ENCODE peak calls at places on chromosomes 6 and 20, in five cellular contexts. P is fibroblast of mammary gland; J is astrocyte of the cerebellum; R is activated CD4-positive, alpha-beta T cell treated with anti-CD3 and anti-CD28 coated beads, Interleukin-2, amount 50 U/mL, for 24 hours; Y is heart left ventricle. Q is an unnamed sample.
A peak's percentile ranks its signal among the peaks of the same experiment; 100 is the strongest.

GRCh38 chr6:51541847-51542246 is 545.6 kb downstream of the PKHD1 start:
- DNase-seq in P (peak; percentile 0), J (no peak), R (no peak), Y (no peak), Q (no peak)

GRCh38 chr6:41940759-41941279 is 789 bp downstream of the CCND3 start:
- DNase-seq in P (no peak), J (no peak), R (no peak), Y (peak; percentile 69), Q (peak; percentile 79)

GRCh38 chr6:29726795-29727194 is 3.6 kb downstream of the HLA-F start:
- DNase-seq in P (no peak), J (no peak), R (no peak), Y (no peak), Q (no peak)

GRCh38 chr6:82711992-82712788 is 348.6 kb downstream of the TPBG start:
- DNase-seq in P (peak; percentile 71), J (peak; percentile 71), R (no peak), Y (no peak), Q (no peak)

GRCh38 chr6:51021171-51021570 is 202.5 kb downstream of the TFAP2B start:
- DNase-seq in P (no peak), J (no peak), R (no peak), Y (no peak), Q (no peak)

GRCh38 chr20:10260316-10260715 is 41.7 kb downstream of the SNAP25 start:
- DNase-seq in P (no peak), J (no peak), R (no peak), Y (no peak), Q (no peak)

GRCh38 chr6:28941681-28942448 is 18.1 kb upstream of the TRIM27 start:
- DNase-seq in P (no peak), J (no peak), R (no peak), Y (peak; percentile 57), Q (no peak)

GRCh38 chr6:33792990-33793389 is 4.1 kb upstream of the LEMD2 start:
- DNase-seq in P (no peak), J (no peak), R (no peak), Y (no peak), Q (no peak)

GRCh38 chr20:16842721-16843120 is 94.6 kb downstream of the OTOR start:
- DNase-seq in P (no peak), J (no peak), R (no peak), Y (no peak), Q (no peak)

GRCh38 chr6:87759491-87760010 is 57.5 kb upstream of the AKIRIN2 start:
- DNase-seq in P (no peak), J (no peak), R (no peak), Y (no peak), Q (no peak)

GRCh38 chr20:20078041-20078440 is 25.7 kb downstream of the CFAP61 start:
- DNase-seq in P (no peak), J (no peak), R (no peak), Y (no peak), Q (no peak)

GRCh38 chr20:57791178-57791945 is 81.5 kb upstream of the PMEPA1 start:
- DNase-seq in P (no peak), J (no peak), R (no peak), Y (no peak), Q (no peak)

GRCh38 chr6:170190046-170190445 is 100.8 kb downstream of the DLL1 start:
- DNase-seq in P (no peak), J (no peak), R (no peak), Y (no peak), Q (no peak)

GRCh38 chr6:32194825-32195651 is 2.6 kb upstream of the GPSM3 start:
- DNase-seq in P (peak; percentile 73), J (peak; percentile 27), R (no peak), Y (no peak), Q (no peak)

GRCh38 chr20:20338133-20338730 is 29.7 kb upstream of the INSM1 start:
- DNase-seq in P (no peak), J (no peak), R (no peak), Y (no peak), Q (no peak)

GRCh38 chr6:88848870-88849269 is 114.5 kb downstream of the RNGTT start:
- DNase-seq in P (no peak), J (no peak), R (no peak), Y (no peak), Q (no peak)

GRCh38 chr20:47070176-47070575 is 175.5 kb downstream of the EYA2 start:
- DNase-seq in P (no peak), J (no peak), R (no peak), Y (no peak), Q (no peak)

GRCh38 chr6:12472601-12473038 is 182.5 kb downstream of the EDN1 start:
- DNase-seq in P (peak; percentile 66), J (no peak), R (no peak), Y (peak; percentile 28), Q (peak; percentile 79)

GRCh38 chr6:36104836-36105235 is 25.5 kb upstream of the MAPK13 start:
- DNase-seq in P (peak; percentile 38), J (no peak), R (no peak), Y (no peak), Q (no peak)

GRCh38 chr6:169791721-169792131 is 40.3 kb downstream of the ERMARD start:
- DNase-seq in P (no peak), J (no peak), R (no peak), Y (no peak), Q (no peak)

GRCh38 chr6:11432091-11432490 is 105.5 kb upstream of the TMEM170B start:
- DNase-seq in P (peak; percentile 43), J (no peak), R (no peak), Y (no peak), Q (no peak)

GRCh38 chr6:151209071-151209831 is 30.5 kb upstream of the AKAP12 start:
- DNase-seq in P (peak; percentile 23), J (no peak), R (no peak), Y (no peak), Q (no peak)

GRCh38 chr6:116111552-116112528 is 11.2 kb downstream of the NT5DC1 start:
- DNase-seq in P (peak; percentile 61), J (no peak), R (no peak), Y (no peak), Q (peak; percentile 59)

Q was measured in right cardiac atrium.